ENCODE peak calls at places on chromosomes 6 and 20, in five cellular contexts. P, W, N, M and U are unnamed samples.

GRCh38 chr6:143098054-143098673 is 37.5 kb downstream of the AIG1 start:
- DNase-seq in W (no peak), N (peak; percentile 38), M (no peak), P (no peak), U (no peak)

GRCh38 chr6:14464049-14464448 is 346.5 kb downstream of the CD83 start:
- DNase-seq in N (no peak), P (no peak), W (no peak), M (no peak), U (no peak)

GRCh38 chr20:17873410-17874270 is 95.0 kb downstream of the SNX5 start:
- DNase-seq in M (no peak), W (peak; percentile 74), P (peak; percentile 95), N (peak; percentile 69), U (no peak)

GRCh38 chr6:586553-586952 is 70.3 kb downstream of the HUS1B start:
- DNase-seq in W (no peak), P (no peak), N (no peak), M (no peak), U (peak; percentile 37)

GRCh38 chr6:148760568-148761531 is 14.0 kb downstream of the UST start:
- DNase-seq in P (peak; percentile 71), M (peak; percentile 50), N (no peak), W (peak; percentile 43), U (no peak)

GRCh38 chr20:57795347-57795697 is 85.5 kb upstream of the PMEPA1 start:
- DNase-seq in N (no peak), P (no peak), M (no peak), W (no peak), U (no peak)

GRCh38 chr6:86563197-86563596 is 374.1 kb upstream of the HTR1E start:
- DNase-seq in W (no peak), M (no peak), N (no peak), P (no peak), U (no peak)

GRCh38 chr6:44053760-44054556 is 73.3 kb downstream of the MRPL14 start:
- DNase-seq in M (no peak), W (no peak), P (no peak), N (peak; percentile 63), U (no peak)

GRCh38 chr6:89818977-89819335 is 638 bp downstream of the MDN1 start:
- DNase-seq in P (no peak), W (no peak), N (peak; percentile 40), M (no peak), U (no peak)

GRCh38 chr6:53239526-53239925 is 90.9 kb upstream of the GCM1 start:
- DNase-seq in P (no peak), W (no peak), N (no peak), M (no peak), U (no peak)

GRCh38 chr6:47733879-47734558 is 35.6 kb downstream of the ADGRF4 start:
- DNase-seq in N (peak; percentile 29), M (no peak), W (no peak), P (no peak), U (peak; percentile 4)

GRCh38 chr20:5000263-5001173 is 792 bp downstream of the SLC23A2 start:
- DNase-seq in M (peak; percentile 38), N (peak; percentile 10), W (peak; percentile 44), P (peak; percentile 35), U (no peak)

GRCh38 chr20:62239278-62239879 is 1.1 kb downstream of the OSBPL2 start:
- DNase-seq in P (no peak), N (no peak), M (no peak), W (no peak), U (no peak)

GRCh38 chr6:113694278-113695077 is 162.7 kb upstream of the MARCKS start:
- DNase-seq in N (peak; percentile 69), W (no peak), M (no peak), P (no peak), U (no peak)

GRCh38 chr6:44477293-44477894 is 89.9 kb downstream of the CDC5L start:
- DNase-seq in N (no peak), W (no peak), M (no peak), P (no peak), U (no peak)

GRCh38 chr6:154919806-154920205 is 75.3 kb upstream of the TIAM2 start:
- DNase-seq in M (no peak), N (no peak), P (no peak), W (no peak), U (no peak)

GRCh38 chr6:84150680-84151079 is 76.8 kb downstream of the CEP162 start:
- DNase-seq in P (no peak), N (peak; percentile 68), M (no peak), W (no peak), U (no peak)

GRCh38 chr6:149046822-149047246 is 270.7 kb upstream of the TAB2 start:
- DNase-seq in W (no peak), M (no peak), P (no peak), N (no peak), U (no peak)

GRCh38 chr6:35083507-35083906 is 57.6 kb downstream of the TCP11 start:
- DNase-seq in M (no peak), W (no peak), N (no peak), P (no peak), U (no peak)

GRCh38 chr6:9159051-9159450 is 723.7 kb upstream of the SLC35B3 start:
- DNase-seq in N (no peak), M (no peak), W (no peak), P (no peak), U (no peak)

GRCh38 chr6:41171908-41172307 is 9.0 kb upstream of the TREM2 start:
- DNase-seq in W (no peak), P (no peak), N (no peak), M (no peak), U (no peak)

GRCh38 chr6:14706378-14706929 is 539.4 kb upstream of the JARID2 start:
- DNase-seq in P (peak; percentile 82), W (no peak), N (peak; percentile 96), M (no peak), U (no peak)

GRCh38 chr6:147869869-147870268 is 361.4 kb downstream of the SAMD5 start:
- DNase-seq in P (no peak), W (no peak), N (no peak), M (no peak), U (no peak)

GRCh38 chr20:20267685-20268429 is 100.0 kb upstream of the INSM1 start:
- DNase-seq in N (no peak), M (peak; percentile 7), W (no peak), P (no peak), U (no peak)

GRCh38 chr6:105940990-105941389 is 145.1 kb upstream of the PRDM1 start:
- DNase-seq in M (no peak), W (no peak), P (no peak), N (no peak), U (no peak)

GRCh38 chr20:55792049-55792448 is 213.3 kb downstream of the CBLN4 start:
- DNase-seq in M (no peak), N (no peak), W (no peak), P (no peak), U (no peak)

GRCh38 chr6:17971128-17972073 is 16.0 kb downstream of the KIF13A start:
- DNase-seq in M (no peak), W (no peak), N (peak; percentile 62), P (peak; percentile 51), U (no peak)

GRCh38 chr6:151240036-151240685 is 394 bp downstream of the AKAP12 start:
- DNase-seq in W (peak; percentile 87), N (peak; percentile 84), P (peak; percentile 94), M (peak; percentile 84), U (peak; percentile 68)

GRCh38 chr20:6057139-6057538 is 3.3 kb upstream of the LRRN4 start:
- DNase-seq in M (no peak), W (no peak), P (no peak), N (no peak), U (no peak)

GRCh38 chr20:5890773-5891441 is 59.4 kb downstream of the TRMT6 start:
- DNase-seq in N (no peak), P (no peak), M (no peak), W (no peak), U (no peak)

GRCh38 chr20:17343631-17344447 is 117.0 kb downstream of the PCSK2 start:
- DNase-seq in N (no peak), P (no peak), W (no peak), M (no peak), U (no peak)

GRCh38 chr20:46752639-46753235 is 43.3 kb downstream of the SLC2A10 start:
- DNase-seq in W (peak; percentile 76), N (peak; percentile 59), P (peak; percentile 47), M (peak; percentile 77), U (peak; percentile 44)

GRCh38 chr6:130843575-130844320 is 16.5 kb downstream of the SMLR1 start:
- DNase-seq in N (peak; percentile 41), P (no peak), M (no peak), W (no peak), U (no peak)

GRCh38 chr6:5050009-5050408 is 35.1 kb upstream of the PPP1R3G start:
- DNase-seq in P (no peak), N (no peak), M (no peak), W (no peak), U (no peak)

GRCh38 chr6:142886431-142887170 is 58.4 kb downstream of the HIVEP2 start:
- DNase-seq in N (peak; percentile 61), P (no peak), M (no peak), W (no peak), U (no peak)

GRCh38 chr6:155248021-155249001 is 15.5 kb upstream of the CLDN20 start:
- DNase-seq in M (peak; percentile 47), P (peak; percentile 75), W (peak; percentile 55), N (peak; percentile 80), U (no peak)

GRCh38 chr6:166739655-166740318 is 112.7 kb upstream of the RPS6KA2 start:
- DNase-seq in M (no peak), N (no peak), W (no peak), P (no peak), U (no peak)